ENCODE peak calls at places on chromosome 13, in seven cellular contexts. One of them, this sample, is unnamed. For H3K36me3, the result is how much of the 10 kb centered on the place peaks cover.

GRCh38 chr13:89324582-89324981 is 1653.4 kb downstream of the SLITRK5 start:
- DNase-seq in kidney epithelial cell: no peak
- DNase-seq in breast epithelium: no peak
- DNase-seq in PC-3: no peak
- DNase-seq in suprapubic skin: no peak
- DNase-seq in ovary: no peak
- DNase-seq in uterus: no peak
- DNase-seq in this sample: no peak

GRCh38 chr13:73715910-73716257 is 418.3 kb downstream of the KLF12 start:
- DNase-seq in ovary: no peak
- DNase-seq in uterus: no peak
- DNase-seq in breast epithelium: no peak
- DNase-seq in PC-3: peak
- DNase-seq in kidney epithelial cell: no peak
- DNase-seq in suprapubic skin: no peak
- DNase-seq in this sample: no peak

GRCh38 chr13:114130708-114131580 is 1.5 kb downstream of the RASA3 start:
- DNase-seq in suprapubic skin: no peak
- DNase-seq in kidney epithelial cell: peak
- DNase-seq in PC-3: peak
- DNase-seq in uterus: peak
- DNase-seq in breast epithelium: no peak
- DNase-seq in ovary: no peak
- DNase-seq in this sample: peak

GRCh38 chr13:50357586-50358118 is 342.4 kb downstream of the KCNRG start:
- DNase-seq in suprapubic skin: no peak
- DNase-seq in uterus: peak
- DNase-seq in ovary: peak
- DNase-seq in kidney epithelial cell: peak
- DNase-seq in PC-3: peak
- DNase-seq in breast epithelium: peak
- DNase-seq in this sample: peak

GRCh38 chr13:97434417-97435296 is 688 bp downstream of the RAP2A start:
- DNase-seq in PC-3: peak
- DNase-seq in breast epithelium: peak
- DNase-seq in suprapubic skin: peak
- DNase-seq in kidney epithelial cell: no peak
- DNase-seq in ovary: peak
- DNase-seq in uterus: peak
- DNase-seq in this sample: peak

GRCh38 chr13:34617684-34618083 is 324.4 kb upstream of the NBEA start:
- DNase-seq in suprapubic skin: no peak
- DNase-seq in uterus: no peak
- DNase-seq in breast epithelium: no peak
- DNase-seq in kidney epithelial cell: peak
- DNase-seq in PC-3: peak
- DNase-seq in ovary: no peak
- DNase-seq in this sample: no peak

GRCh38 chr13:97629601-97630272 is 195.8 kb downstream of the RAP2A start:
- DNase-seq in ovary: no peak
- DNase-seq in uterus: no peak
- DNase-seq in kidney epithelial cell: no peak
- DNase-seq in suprapubic skin: no peak
- DNase-seq in PC-3: no peak
- DNase-seq in breast epithelium: no peak
- DNase-seq in this sample: no peak

GRCh38 chr13:20814224-20814910 is 40.6 kb upstream of the EEF1AKMT1 start:
- DNase-seq in ovary: peak
- DNase-seq in breast epithelium: peak
- DNase-seq in PC-3: peak
- DNase-seq in kidney epithelial cell: peak
- DNase-seq in uterus: peak
- DNase-seq in suprapubic skin: peak
- DNase-seq in this sample: peak

GRCh38 chr13:44364019-44364418 is 9.6 kb upstream of the SERP2 start:
- DNase-seq in ovary: no peak
- DNase-seq in kidney epithelial cell: no peak
- DNase-seq in uterus: no peak
- DNase-seq in breast epithelium: no peak
- DNase-seq in suprapubic skin: no peak
- DNase-seq in PC-3: no peak
- DNase-seq in this sample: peak

GRCh38 chr13:26017196-26017921 is 34.5 kb downstream of the SHISA2 start:
- DNase-seq in suprapubic skin: no peak
- DNase-seq in ovary: no peak
- DNase-seq in kidney epithelial cell: no peak
- DNase-seq in PC-3: no peak
- DNase-seq in breast epithelium: no peak
- DNase-seq in uterus: no peak
- DNase-seq in this sample: no peak

GRCh38 chr13:48586591-48587103 is 53.8 kb upstream of the RCBTB2 start:
- DNase-seq in suprapubic skin: no peak
- DNase-seq in PC-3: no peak
- DNase-seq in uterus: peak
- DNase-seq in breast epithelium: peak
- DNase-seq in kidney epithelial cell: no peak
- DNase-seq in ovary: peak
- DNase-seq in this sample: no peak

GRCh38 chr13:108923386-108924061 is 294.1 kb downstream of the MYO16 start:
- DNase-seq in suprapubic skin: no peak
- DNase-seq in breast epithelium: no peak
- DNase-seq in ovary: no peak
- DNase-seq in kidney epithelial cell: no peak
- DNase-seq in uterus: no peak
- DNase-seq in PC-3: no peak
- DNase-seq in this sample: no peak

GRCh38 chr13:85278851-85279250 is 520.4 kb downstream of the SLITRK6 start:
- DNase-seq in breast epithelium: no peak
- DNase-seq in suprapubic skin: no peak
- DNase-seq in kidney epithelial cell: no peak
- DNase-seq in PC-3: no peak
- DNase-seq in ovary: no peak
- DNase-seq in uterus: no peak
- DNase-seq in this sample: no peak

GRCh38 chr13:46604226-46604968 is 51.4 kb downstream of the LRCH1 start:
- DNase-seq in suprapubic skin: no peak
- DNase-seq in uterus: no peak
- DNase-seq in PC-3: no peak
- DNase-seq in ovary: no peak
- DNase-seq in breast epithelium: no peak
- DNase-seq in kidney epithelial cell: no peak
- DNase-seq in this sample: no peak

GRCh38 chr13:40624338-40624737 is 42.1 kb downstream of the FOXO1 start:
- DNase-seq in kidney epithelial cell: no peak
- DNase-seq in breast epithelium: no peak
- DNase-seq in ovary: no peak
- DNase-seq in suprapubic skin: no peak
- DNase-seq in uterus: no peak
- DNase-seq in PC-3: no peak
- DNase-seq in this sample: no peak

GRCh38 chr13:44347905-44348304 is 25.7 kb upstream of the SERP2 start:
- DNase-seq in kidney epithelial cell: no peak
- DNase-seq in ovary: no peak
- DNase-seq in PC-3: no peak
- DNase-seq in breast epithelium: no peak
- DNase-seq in uterus: no peak
- DNase-seq in suprapubic skin: no peak
- DNase-seq in this sample: no peak

GRCh38 chr13:98794498-98794897 is 42.0 kb upstream of the SLC15A1 start:
- DNase-seq in uterus: no peak
- DNase-seq in breast epithelium: no peak
- DNase-seq in suprapubic skin: no peak
- DNase-seq in PC-3: no peak
- DNase-seq in kidney epithelial cell: no peak
- DNase-seq in ovary: no peak
- DNase-seq in this sample: no peak
- H3K36me3 ChIP-seq in uterus: under half
- H3K36me3 ChIP-seq in breast epithelium: under half
- H3K36me3 ChIP-seq in suprapubic skin: half or more
- H3K36me3 ChIP-seq in PC-3: under half
- H3K36me3 ChIP-seq in kidney epithelial cell: under half
- H3K36me3 ChIP-seq in ovary: under half
- H3K36me3 ChIP-seq in this sample: half or more

GRCh38 chr13:83780201-83780600 is 102.1 kb downstream of the SLITRK1 start:
- DNase-seq in suprapubic skin: no peak
- DNase-seq in kidney epithelial cell: no peak
- DNase-seq in uterus: no peak
- DNase-seq in ovary: no peak
- DNase-seq in PC-3: peak
- DNase-seq in breast epithelium: no peak
- DNase-seq in this sample: no peak
- TF ChIP-seq CTCF in suprapubic skin: no peak
- TF ChIP-seq CTCF in kidney epithelial cell: peak
- TF ChIP-seq CTCF in uterus: no peak
- TF ChIP-seq CTCF in ovary: no peak
- TF ChIP-seq CTCF in PC-3: peak
- TF ChIP-seq CTCF in breast epithelium: no peak
- TF ChIP-seq CTCF in this sample: peak

GRCh38 chr13:110497003-110497402 is 64.5 kb downstream of the RAB20 start:
- DNase-seq in breast epithelium: no peak
- DNase-seq in kidney epithelial cell: no peak
- DNase-seq in ovary: no peak
- DNase-seq in suprapubic skin: no peak
- DNase-seq in uterus: no peak
- DNase-seq in PC-3: no peak
- DNase-seq in this sample: no peak

GRCh38 chr13:110498327-110498726 is 63.2 kb downstream of the RAB20 start:
- DNase-seq in PC-3: no peak
- DNase-seq in uterus: no peak
- DNase-seq in breast epithelium: no peak
- DNase-seq in suprapubic skin: no peak
- DNase-seq in kidney epithelial cell: no peak
- DNase-seq in ovary: no peak
- DNase-seq in this sample: peak

GRCh38 chr13:110501188-110501587 is 60.3 kb downstream of the RAB20 start:
- DNase-seq in PC-3: no peak
- DNase-seq in ovary: no peak
- DNase-seq in kidney epithelial cell: no peak
- DNase-seq in suprapubic skin: no peak
- DNase-seq in breast epithelium: no peak
- DNase-seq in uterus: no peak
- DNase-seq in this sample: no peak

GRCh38 chr13:110498765-110499164 is 62.8 kb downstream of the RAB20 start:
- DNase-seq in uterus: no peak
- DNase-seq in breast epithelium: no peak
- DNase-seq in kidney epithelial cell: no peak
- DNase-seq in suprapubic skin: no peak
- DNase-seq in PC-3: no peak
- DNase-seq in ovary: no peak
- DNase-seq in this sample: no peak

GRCh38 chr13:110499621-110500281 is 61.8 kb downstream of the RAB20 start:
- DNase-seq in PC-3: peak
- DNase-seq in breast epithelium: no peak
- DNase-seq in kidney epithelial cell: peak
- DNase-seq in uterus: no peak
- DNase-seq in ovary: no peak
- DNase-seq in suprapubic skin: no peak
- DNase-seq in this sample: no peak
- H3K36me3 ChIP-seq in PC-3: under half
- H3K36me3 ChIP-seq in breast epithelium: under half
- H3K36me3 ChIP-seq in kidney epithelial cell: under half
- H3K36me3 ChIP-seq in uterus: under half
- H3K36me3 ChIP-seq in ovary: under half
- H3K36me3 ChIP-seq in suprapubic skin: half or more
- H3K36me3 ChIP-seq in this sample: half or more

GRCh38 chr13:33610471-33611015 is 207.4 kb upstream of the RFC3 start:
- DNase-seq in uterus: no peak
- DNase-seq in suprapubic skin: no peak
- DNase-seq in kidney epithelial cell: no peak
- DNase-seq in PC-3: no peak
- DNase-seq in breast epithelium: no peak
- DNase-seq in ovary: no peak
- DNase-seq in this sample: peak
- TF ChIP-seq CTCF in uterus: no peak
- TF ChIP-seq CTCF in suprapubic skin: no peak
- TF ChIP-seq CTCF in kidney epithelial cell: peak
- TF ChIP-seq CTCF in PC-3: no peak
- TF ChIP-seq CTCF in breast epithelium: no peak
- TF ChIP-seq CTCF in ovary: no peak
- TF ChIP-seq CTCF in this sample: no peak

DNA sequence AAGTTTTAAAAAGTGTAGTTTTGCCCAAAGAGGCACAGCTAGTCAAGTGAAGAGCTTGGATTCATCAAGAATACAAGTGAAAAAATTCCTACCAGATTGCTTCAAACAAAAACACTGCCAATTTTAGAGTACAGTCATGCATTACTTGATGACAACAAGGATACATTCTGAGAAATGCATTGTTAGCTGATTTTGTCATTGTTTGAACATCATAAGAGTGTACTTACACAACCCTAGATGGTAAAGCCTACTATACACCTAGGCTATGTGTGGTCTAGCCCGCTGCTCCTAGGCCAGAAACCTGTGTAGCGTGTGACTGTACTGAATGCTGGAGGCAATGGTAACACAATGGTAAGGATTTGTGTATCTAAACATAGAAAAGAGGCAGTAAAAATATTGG is 41.1 kb downstream of the TMTC4 start:
- DNase-seq in kidney epithelial cell: peak
- DNase-seq in breast epithelium: no peak
- DNase-seq in uterus: no peak
- DNase-seq in PC-3: peak
- DNase-seq in ovary: no peak
- DNase-seq in suprapubic skin: no peak
- DNase-seq in this sample: no peak
- H3K36me3 ChIP-seq in kidney epithelial cell: under half
- H3K36me3 ChIP-seq in breast epithelium: under half
- H3K36me3 ChIP-seq in uterus: under half
- H3K36me3 ChIP-seq in PC-3: under half
- H3K36me3 ChIP-seq in ovary: under half
- H3K36me3 ChIP-seq in suprapubic skin: half or more
- H3K36me3 ChIP-seq in this sample: half or more

GRCh38 chr13:102558029-102558428 is 38.8 kb upstream of the TPP2 start:
- DNase-seq in uterus: no peak
- DNase-seq in PC-3: no peak
- DNase-seq in breast epithelium: no peak
- DNase-seq in suprapubic skin: no peak
- DNase-seq in ovary: no peak
- DNase-seq in kidney epithelial cell: no peak
- DNase-seq in this sample: no peak

GRCh38 chr13:102561933-102562332 is 34.9 kb upstream of the TPP2 start:
- DNase-seq in ovary: no peak
- DNase-seq in uterus: no peak
- DNase-seq in suprapubic skin: no peak
- DNase-seq in kidney epithelial cell: no peak
- DNase-seq in PC-3: no peak
- DNase-seq in breast epithelium: no peak
- DNase-seq in this sample: no peak

GRCh38 chr13:102556806-102557205 is 40.0 kb upstream of the TPP2 start:
- DNase-seq in breast epithelium: no peak
- DNase-seq in ovary: no peak
- DNase-seq in uterus: no peak
- DNase-seq in PC-3: no peak
- DNase-seq in suprapubic skin: no peak
- DNase-seq in kidney epithelial cell: no peak
- DNase-seq in this sample: no peak

GRCh38 chr13:102550507-102550906 is 46.3 kb upstream of the TPP2 start:
- DNase-seq in kidney epithelial cell: no peak
- DNase-seq in PC-3: no peak
- DNase-seq in suprapubic skin: no peak
- DNase-seq in uterus: no peak
- DNase-seq in breast epithelium: no peak
- DNase-seq in ovary: no peak
- DNase-seq in this sample: no peak

GRCh38 chr13:102555914-102556553 is 40.8 kb upstream of the TPP2 start:
- DNase-seq in kidney epithelial cell: peak
- DNase-seq in suprapubic skin: no peak
- DNase-seq in ovary: no peak
- DNase-seq in PC-3: peak
- DNase-seq in uterus: no peak
- DNase-seq in breast epithelium: no peak
- DNase-seq in this sample: no peak
- TF ChIP-seq CTCF in kidney epithelial cell: peak
- TF ChIP-seq CTCF in suprapubic skin: peak
- TF ChIP-seq CTCF in ovary: no peak
- TF ChIP-seq CTCF in PC-3: peak
- TF ChIP-seq CTCF in uterus: peak
- TF ChIP-seq CTCF in breast epithelium: no peak
- TF ChIP-seq CTCF in this sample: peak